ENCODE peak calls at places on chromosomes 11 and 22, in ten cellular contexts. Z is HCT116; M is transverse colon; O is CD8-positive, alpha-beta memory T cell; E is colonic mucosa; D is CD8-positive, alpha-beta T cell; N is thoracic aorta; Y is fibroblast of lung; S is tibial nerve; L is mesenchymal stem cell. I is an unnamed sample.
A peak's percentile ranks its signal among the peaks of the same experiment; 100 is the strongest.

GRCh38 chr11:19191530-19192169 is 10.1 kb downstream of the CSRP3 start:
- DNase-seq in Z (no peak), M (peak; percentile 13), O (no peak), E (peak; percentile 31), D (no peak), N (no peak), Y (no peak), S (no peak), L (peak; percentile 8), I (no peak)

GRCh38 chr11:114133548-114134329 is 74.2 kb downstream of the ZBTB16 start:
- DNase-seq in Z (no peak), M (peak; percentile 6), O (no peak), E (no peak), D (no peak), N (peak; percentile 32), Y (no peak), S (no peak), L (no peak), I (no peak)

GRCh38 chr22:46021577-46021976 is 44.6 kb upstream of the WNT7B start:
- DNase-seq in Z (no peak), M (peak; percentile 0), O (no peak), E (no peak), D (no peak), N (no peak), Y (no peak), S (no peak), L (no peak), I (no peak)

GRCh38 chr22:46590334-46590733 is 29.9 kb upstream of the GRAMD4 start:
- DNase-seq in Z (no peak), M (no peak), O (no peak), E (no peak), D (peak; percentile 11), N (no peak), Y (no peak), S (no peak), L (no peak), I (no peak)

GRCh38 chr11:132037467-132037862 is 667.0 kb downstream of the NTM start:
- DNase-seq in Z (no peak), M (no peak), O (no peak), E (no peak), D (no peak), N (no peak), Y (no peak), S (no peak), L (no peak), I (no peak)

GRCh38 chr11:134392953-134393615 is 19.0 kb downstream of the B3GAT1 start:
- DNase-seq in Z (no peak), M (no peak), O (no peak), E (no peak), D (no peak), N (no peak), Y (no peak), S (no peak), L (no peak), I (no peak)

GRCh38 chr22:50531546-50532352 is 1.9 kb upstream of the TYMP start:
- DNase-seq in Z (no peak), M (peak; percentile 84), O (peak; percentile 49), E (peak; percentile 84), D (peak; percentile 61), N (no peak), Y (peak; percentile 54), S (peak; percentile 63), L (peak; percentile 85), I (peak; percentile 64)

GRCh38 chr11:123122341-123122740 is 60.4 kb upstream of the HSPA8 start:
- DNase-seq in Z (no peak), M (peak; percentile 21), O (no peak), E (no peak), D (no peak), N (no peak), Y (peak; percentile 30), S (no peak), L (peak; percentile 90), I (no peak)

GRCh38 chr11:33490842-33491370 is 209.7 kb downstream of the C11orf91 start:
- DNase-seq in Z (no peak), M (no peak), O (no peak), E (no peak), D (no peak), N (no peak), Y (no peak), S (no peak), L (no peak), I (no peak)

GRCh38 chr11:86761978-86762377 is 38.4 kb upstream of the PRSS23 start:
- DNase-seq in Z (no peak), M (no peak), O (no peak), E (no peak), D (no peak), N (no peak), Y (peak; percentile 87), S (no peak), L (no peak), I (no peak)

GRCh38 chr22:48889209-48889830 is 938.4 kb downstream of the BRD1 start:
- DNase-seq in Z (no peak), M (no peak), O (no peak), E (no peak), D (no peak), N (no peak), Y (no peak), S (no peak), L (no peak), I (no peak)

GRCh38 chr22:50432131-50432870 is 42.5 kb downstream of the SBF1 start:
- DNase-seq in Z (no peak), M (no peak), O (no peak), E (no peak), D (no peak), N (no peak), Y (no peak), S (no peak), L (no peak), I (no peak)

GRCh38 chr11:102476069-102476468 is 23.5 kb upstream of the TMEM123 start:
- DNase-seq in Z (no peak), M (no peak), O (no peak), E (no peak), D (no peak), N (no peak), Y (no peak), S (no peak), L (peak; percentile 53), I (no peak)

GRCh38 chr22:17786435-17787158 is 12.3 kb upstream of the BID start:
- DNase-seq in Z (no peak), M (peak; percentile 80), O (no peak), E (no peak), D (no peak), N (no peak), Y (peak; percentile 25), S (peak; percentile 32), L (no peak), I (no peak)
- H3K27ac ChIP-seq in Z (no peak overlapping the region), M (peak overlapping the region; percentile 50), O (no peak overlapping the region), E (no peak overlapping the region), D (no peak overlapping the region), N (no peak overlapping the region), Y (no peak overlapping the region), S (peak overlapping the region; percentile 72), L (no peak overlapping the region), I (no peak overlapping the region)

DNA sequence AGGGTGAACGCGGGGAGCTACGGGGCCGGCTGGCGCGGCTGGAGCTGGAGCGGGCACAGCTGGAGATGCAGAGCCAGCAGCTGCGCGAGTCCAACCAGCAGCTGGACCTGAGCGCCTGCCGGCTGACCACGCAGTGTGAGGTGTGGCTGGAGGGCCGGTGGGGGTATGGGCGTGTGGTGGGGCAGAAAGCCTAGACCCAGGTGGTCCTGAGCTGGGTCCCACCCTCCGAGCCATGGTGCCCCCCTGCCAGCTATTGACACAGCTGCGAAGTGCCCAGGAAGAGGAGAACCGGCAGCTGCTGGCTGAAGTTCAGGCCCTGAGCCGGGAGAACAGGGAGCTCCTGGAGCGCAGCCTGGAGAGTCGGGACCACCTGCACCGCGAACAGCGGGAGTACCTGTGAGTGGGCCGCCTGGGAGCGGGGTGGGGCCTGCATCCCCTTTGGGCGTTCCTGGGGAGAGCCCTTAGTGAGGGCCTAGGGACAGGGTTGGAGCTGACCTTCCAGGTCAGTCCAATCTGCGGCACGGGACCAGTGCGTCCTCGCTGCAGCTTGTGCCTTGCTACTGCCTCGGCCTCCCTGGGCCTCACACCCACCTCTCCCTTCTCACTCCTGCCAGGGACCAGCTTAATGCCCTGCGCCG is 5.7 kb upstream of the RPS6KA4 start:
- DNase-seq in Z (no peak), M (no peak), O (no peak), E (no peak), D (no peak), N (no peak), Y (no peak), S (no peak), L (no peak), I (no peak)
- H3K4me1 ChIP-seq in Z (peaks cover 41% of the 10 kb centered on the region), M (peaks cover 16% of the 10 kb centered on the region), O (peaks cover 10% of the 10 kb centered on the region), E (peaks cover 10% of the 10 kb centered on the region), D (peaks cover 10% of the 10 kb centered on the region), N (peaks cover 19% of the 10 kb centered on the region), Y (peaks cover 10% of the 10 kb centered on the region), S (peaks cover 20% of the 10 kb centered on the region), L (peaks cover 33% of the 10 kb centered on the region), I (peaks cover 11% of the 10 kb centered on the region)

DNA sequence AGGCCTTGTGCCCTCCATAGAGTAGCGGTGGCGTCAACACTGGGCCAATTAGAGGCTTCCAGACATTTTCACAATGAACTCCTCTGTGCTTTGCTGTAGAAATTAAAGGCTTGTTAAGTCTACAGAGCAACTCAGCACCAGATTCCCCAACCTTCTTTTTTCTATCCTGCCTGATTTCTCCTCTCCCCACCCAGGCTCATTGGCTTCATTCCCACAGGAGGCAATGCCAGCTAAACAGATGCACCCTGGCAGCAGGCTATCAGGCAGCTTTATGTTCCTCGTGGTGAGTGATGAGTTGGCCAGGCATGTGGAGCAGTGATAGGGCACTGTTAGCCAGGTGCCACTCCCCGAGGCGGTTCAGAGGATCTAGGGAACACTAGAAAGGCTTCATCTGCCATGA is 4.8 kb downstream of the DIXDC1 start:
- DNase-seq in Z (no peak), M (no peak), O (no peak), E (no peak), D (no peak), N (no peak), Y (no peak), S (no peak), L (no peak), I (no peak)
- H3K27ac ChIP-seq in Z (no peak overlapping the region), M (peak overlapping the region; percentile 22), O (no peak overlapping the region), E (no peak overlapping the region), D (no peak overlapping the region), N (peak overlapping the region; percentile 28), Y (no peak overlapping the region), S (peak overlapping the region; percentile 89), L (no peak overlapping the region), I (no peak overlapping the region)

GRCh38 chr11:74710291-74710938 is 20.8 kb downstream of the CHRDL2 start:
- DNase-seq in Z (no peak), M (no peak), O (no peak), E (no peak), D (no peak), N (no peak), Y (peak; percentile 53), S (no peak), L (peak; percentile 25), I (no peak)

GRCh38 chr11:74703211-74703610 is 28.0 kb downstream of the CHRDL2 start:
- DNase-seq in Z (no peak), M (no peak), O (no peak), E (no peak), D (no peak), N (no peak), Y (no peak), S (no peak), L (no peak), I (no peak)

GRCh38 chr11:74709175-74709574 is 22.1 kb downstream of the CHRDL2 start:
- DNase-seq in Z (no peak), M (no peak), O (no peak), E (no peak), D (no peak), N (no peak), Y (no peak), S (no peak), L (no peak), I (no peak)

GRCh38 chr11:74707182-74707581 is 24.0 kb downstream of the CHRDL2 start:
- DNase-seq in Z (no peak), M (no peak), O (no peak), E (no peak), D (no peak), N (no peak), Y (no peak), S (no peak), L (no peak), I (no peak)

GRCh38 chr11:74707602-74708510 is 23.4 kb downstream of the CHRDL2 start:
- DNase-seq in Z (no peak), M (no peak), O (no peak), E (no peak), D (no peak), N (no peak), Y (no peak), S (no peak), L (no peak), I (no peak)
- H3K4me1 ChIP-seq in Z (no peaks in the 10 kb centered on the region), M (no peaks in the 10 kb centered on the region), O (no peaks in the 10 kb centered on the region), E (no peaks in the 10 kb centered on the region), D (no peaks in the 10 kb centered on the region), N (no peaks in the 10 kb centered on the region), Y (no peaks in the 10 kb centered on the region), S (peaks cover 10% of the 10 kb centered on the region), L (peaks cover 4% of the 10 kb centered on the region), I (no peaks in the 10 kb centered on the region)